ENCODE peak calls at places on chromosomes 12 and 14, in seven cellular contexts. One of them, this sample, is unnamed. For H3K36me3, the result is how much of the 10 kb centered on the place peaks cover.

GRCh38 chr14:61298834-61299233 is 17.7 kb upstream of the TMEM30B start:
- DNase-seq in tibial artery: no peak
- DNase-seq in endothelial cell of umbilical vein: no peak
- DNase-seq in upper lobe of right lung: no peak
- DNase-seq in left ventricle myocardium inferior: no peak
- DNase-seq in GM23338: no peak
- DNase-seq in transverse colon: no peak
- DNase-seq in this sample: no peak

GRCh38 chr12:93011100-93011499 is 82.0 kb upstream of the EEA1 start:
- DNase-seq in tibial artery: no peak
- DNase-seq in endothelial cell of umbilical vein: no peak
- DNase-seq in upper lobe of right lung: no peak
- DNase-seq in left ventricle myocardium inferior: no peak
- DNase-seq in GM23338: no peak
- DNase-seq in transverse colon: no peak
- DNase-seq in this sample: no peak

GRCh38 chr12:124626841-124627502 is 59.6 kb upstream of the NCOR2 start:
- DNase-seq in tibial artery: peak
- DNase-seq in endothelial cell of umbilical vein: peak
- DNase-seq in upper lobe of right lung: no peak
- DNase-seq in left ventricle myocardium inferior: peak
- DNase-seq in GM23338: no peak
- DNase-seq in transverse colon: no peak
- DNase-seq in this sample: peak

GRCh38 chr14:72582582-72582981 is 311.3 kb downstream of the DPF3 start:
- DNase-seq in tibial artery: no peak
- DNase-seq in endothelial cell of umbilical vein: no peak
- DNase-seq in upper lobe of right lung: no peak
- DNase-seq in left ventricle myocardium inferior: no peak
- DNase-seq in GM23338: no peak
- DNase-seq in transverse colon: no peak
- DNase-seq in this sample: no peak

GRCh38 chr12:124835652-124836410 is 27.8 kb downstream of the SCARB1 start:
- DNase-seq in tibial artery: no peak
- DNase-seq in endothelial cell of umbilical vein: no peak
- DNase-seq in upper lobe of right lung: no peak
- DNase-seq in left ventricle myocardium inferior: no peak
- DNase-seq in GM23338: no peak
- DNase-seq in transverse colon: peak
- DNase-seq in this sample: no peak

GRCh38 chr14:64871344-64871743 is 8.4 kb downstream of the SPTB start:
- DNase-seq in tibial artery: no peak
- DNase-seq in endothelial cell of umbilical vein: no peak
- DNase-seq in upper lobe of right lung: no peak
- DNase-seq in left ventricle myocardium inferior: no peak
- DNase-seq in GM23338: no peak
- DNase-seq in transverse colon: no peak
- DNase-seq in this sample: no peak

GRCh38 chr14:68232643-68233055 is 413.1 kb downstream of the RAD51B start:
- DNase-seq in tibial artery: peak
- DNase-seq in endothelial cell of umbilical vein: peak
- DNase-seq in upper lobe of right lung: no peak
- DNase-seq in left ventricle myocardium inferior: no peak
- DNase-seq in GM23338: no peak
- DNase-seq in transverse colon: peak
- DNase-seq in this sample: peak

GRCh38 chr14:31961881-31962280 is 115.2 kb upstream of the ARHGAP5 start:
- DNase-seq in tibial artery: no peak
- DNase-seq in endothelial cell of umbilical vein: no peak
- DNase-seq in upper lobe of right lung: no peak
- DNase-seq in left ventricle myocardium inferior: no peak
- DNase-seq in GM23338: no peak
- DNase-seq in transverse colon: no peak
- DNase-seq in this sample: no peak

GRCh38 chr12:903055-903454 is 46.4 kb downstream of the RAD52 start:
- DNase-seq in tibial artery: no peak
- DNase-seq in endothelial cell of umbilical vein: no peak
- DNase-seq in upper lobe of right lung: no peak
- DNase-seq in left ventricle myocardium inferior: no peak
- DNase-seq in GM23338: no peak
- DNase-seq in transverse colon: no peak
- DNase-seq in this sample: no peak

GRCh38 chr14:68405959-68406358 is 386.9 kb downstream of the ZFP36L1 start:
- DNase-seq in tibial artery: no peak
- DNase-seq in endothelial cell of umbilical vein: no peak
- DNase-seq in upper lobe of right lung: no peak
- DNase-seq in left ventricle myocardium inferior: no peak
- DNase-seq in GM23338: no peak
- DNase-seq in transverse colon: no peak
- DNase-seq in this sample: no peak

GRCh38 chr14:92481811-92482559 is 31.6 kb upstream of the RIN3 start:
- DNase-seq in tibial artery: no peak
- DNase-seq in endothelial cell of umbilical vein: no peak
- DNase-seq in upper lobe of right lung: no peak
- DNase-seq in left ventricle myocardium inferior: no peak
- DNase-seq in GM23338: no peak
- DNase-seq in transverse colon: peak
- DNase-seq in this sample: peak

GRCh38 chr12:50103767-50104321 is at the start of gene GPD1:
- DNase-seq in tibial artery: peak
- DNase-seq in endothelial cell of umbilical vein: no peak
- DNase-seq in upper lobe of right lung: peak
- DNase-seq in left ventricle myocardium inferior: peak
- DNase-seq in GM23338: peak
- DNase-seq in transverse colon: peak
- DNase-seq in this sample: no peak

GRCh38 chr14:61254803-61255526 is 26.2 kb downstream of the TMEM30B start:
- DNase-seq in tibial artery: no peak
- DNase-seq in endothelial cell of umbilical vein: no peak
- DNase-seq in upper lobe of right lung: no peak
- DNase-seq in left ventricle myocardium inferior: no peak
- DNase-seq in GM23338: peak
- DNase-seq in transverse colon: no peak
- DNase-seq in this sample: no peak

GRCh38 chr14:66601932-66602578 is 94.1 kb downstream of the GPHN start:
- DNase-seq in tibial artery: no peak
- DNase-seq in endothelial cell of umbilical vein: no peak
- DNase-seq in upper lobe of right lung: no peak
- DNase-seq in left ventricle myocardium inferior: no peak
- DNase-seq in GM23338: no peak
- DNase-seq in transverse colon: no peak
- DNase-seq in this sample: no peak

GRCh38 chr12:118694128-118694775 is 287.1 kb upstream of the SRRM4 start:
- DNase-seq in tibial artery: no peak
- DNase-seq in endothelial cell of umbilical vein: no peak
- DNase-seq in upper lobe of right lung: no peak
- DNase-seq in left ventricle myocardium inferior: peak
- DNase-seq in GM23338: no peak
- DNase-seq in transverse colon: peak
- DNase-seq in this sample: no peak

GRCh38 chr14:40463886-40464285 is 1031.7 kb upstream of the FBXO33 start:
- DNase-seq in tibial artery: no peak
- DNase-seq in endothelial cell of umbilical vein: no peak
- DNase-seq in upper lobe of right lung: no peak
- DNase-seq in left ventricle myocardium inferior: no peak
- DNase-seq in GM23338: no peak
- DNase-seq in transverse colon: no peak
- DNase-seq in this sample: no peak

GRCh38 chr14:101223561-101224162 is 320.1 kb upstream of the RTL1 start:
- DNase-seq in tibial artery: no peak
- DNase-seq in endothelial cell of umbilical vein: no peak
- DNase-seq in upper lobe of right lung: no peak
- DNase-seq in left ventricle myocardium inferior: no peak
- DNase-seq in GM23338: no peak
- DNase-seq in transverse colon: no peak
- DNase-seq in this sample: peak

GRCh38 chr12:102659200-102659911 is 179.0 kb upstream of the IGF1 start:
- DNase-seq in tibial artery: no peak
- DNase-seq in endothelial cell of umbilical vein: no peak
- DNase-seq in upper lobe of right lung: no peak
- DNase-seq in left ventricle myocardium inferior: no peak
- DNase-seq in GM23338: peak
- DNase-seq in transverse colon: no peak
- DNase-seq in this sample: no peak
- TF ChIP-seq CTCF in tibial artery: no peak
- TF ChIP-seq CTCF in endothelial cell of umbilical vein: no peak
- TF ChIP-seq CTCF in upper lobe of right lung: no peak
- TF ChIP-seq CTCF in left ventricle myocardium inferior: no peak
- TF ChIP-seq CTCF in GM23338: peak
- TF ChIP-seq CTCF in transverse colon: no peak
- TF ChIP-seq CTCF in this sample: no peak

GRCh38 chr12:6562881-6563280 is 5.2 kb downstream of the NOP2 start:
- DNase-seq in tibial artery: no peak
- DNase-seq in endothelial cell of umbilical vein: no peak
- DNase-seq in upper lobe of right lung: no peak
- DNase-seq in left ventricle myocardium inferior: no peak
- DNase-seq in GM23338: no peak
- DNase-seq in transverse colon: no peak
- DNase-seq in this sample: no peak
- H3K36me3 ChIP-seq in tibial artery: under half
- H3K36me3 ChIP-seq in endothelial cell of umbilical vein: under half
- H3K36me3 ChIP-seq in upper lobe of right lung: half or more
- H3K36me3 ChIP-seq in left ventricle myocardium inferior: half or more
- H3K36me3 ChIP-seq in GM23338: half or more
- H3K36me3 ChIP-seq in transverse colon: under half
- H3K36me3 ChIP-seq in this sample: half or more

DNA sequence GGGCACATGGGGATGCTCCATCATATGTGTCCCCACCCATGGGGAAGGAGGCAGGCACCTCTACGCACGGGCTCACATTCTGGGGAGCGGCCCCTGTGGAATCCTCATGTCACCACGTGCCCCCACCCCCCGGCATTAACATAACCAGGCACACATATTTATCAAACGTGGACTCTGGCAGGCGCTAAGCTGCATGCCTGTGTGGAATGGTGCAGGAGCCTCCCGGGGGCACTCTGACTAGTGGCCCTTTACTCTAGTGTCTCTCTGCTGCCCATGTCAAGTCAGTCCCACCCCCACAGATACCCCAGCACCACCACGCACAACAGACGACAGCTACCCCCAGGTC is 66.1 kb downstream of the CCDC88C start:
- DNase-seq in tibial artery: no peak
- DNase-seq in endothelial cell of umbilical vein: no peak
- DNase-seq in upper lobe of right lung: no peak
- DNase-seq in left ventricle myocardium inferior: no peak
- DNase-seq in GM23338: no peak
- DNase-seq in transverse colon: no peak
- DNase-seq in this sample: no peak
- TF ChIP-seq CTCF in tibial artery: no peak
- TF ChIP-seq CTCF in endothelial cell of umbilical vein: no peak
- TF ChIP-seq CTCF in upper lobe of right lung: no peak
- TF ChIP-seq CTCF in left ventricle myocardium inferior: no peak
- TF ChIP-seq CTCF in GM23338: no peak
- TF ChIP-seq CTCF in transverse colon: no peak
- TF ChIP-seq CTCF in this sample: no peak

GRCh38 chr12:107749094-107749493 is 11.8 kb downstream of the PRDM4 start:
- DNase-seq in tibial artery: no peak
- DNase-seq in endothelial cell of umbilical vein: peak
- DNase-seq in upper lobe of right lung: no peak
- DNase-seq in left ventricle myocardium inferior: no peak
- DNase-seq in GM23338: no peak
- DNase-seq in transverse colon: no peak
- DNase-seq in this sample: no peak
- H3K36me3 ChIP-seq in tibial artery: half or more
- H3K36me3 ChIP-seq in endothelial cell of umbilical vein: under half
- H3K36me3 ChIP-seq in upper lobe of right lung: half or more
- H3K36me3 ChIP-seq in left ventricle myocardium inferior: half or more
- H3K36me3 ChIP-seq in GM23338: under half
- H3K36me3 ChIP-seq in transverse colon: under half
- H3K36me3 ChIP-seq in this sample: half or more

GRCh38 chr12:114355389-114356088 is 50.4 kb downstream of the TBX5 start:
- DNase-seq in tibial artery: no peak
- DNase-seq in endothelial cell of umbilical vein: no peak
- DNase-seq in upper lobe of right lung: no peak
- DNase-seq in left ventricle myocardium inferior: peak
- DNase-seq in GM23338: peak
- DNase-seq in transverse colon: no peak
- DNase-seq in this sample: no peak
- TF ChIP-seq CTCF in tibial artery: no peak
- TF ChIP-seq CTCF in endothelial cell of umbilical vein: no peak
- TF ChIP-seq CTCF in upper lobe of right lung: peak
- TF ChIP-seq CTCF in left ventricle myocardium inferior: peak
- TF ChIP-seq CTCF in GM23338: peak
- TF ChIP-seq CTCF in transverse colon: no peak
- TF ChIP-seq CTCF in this sample: peak

DNA sequence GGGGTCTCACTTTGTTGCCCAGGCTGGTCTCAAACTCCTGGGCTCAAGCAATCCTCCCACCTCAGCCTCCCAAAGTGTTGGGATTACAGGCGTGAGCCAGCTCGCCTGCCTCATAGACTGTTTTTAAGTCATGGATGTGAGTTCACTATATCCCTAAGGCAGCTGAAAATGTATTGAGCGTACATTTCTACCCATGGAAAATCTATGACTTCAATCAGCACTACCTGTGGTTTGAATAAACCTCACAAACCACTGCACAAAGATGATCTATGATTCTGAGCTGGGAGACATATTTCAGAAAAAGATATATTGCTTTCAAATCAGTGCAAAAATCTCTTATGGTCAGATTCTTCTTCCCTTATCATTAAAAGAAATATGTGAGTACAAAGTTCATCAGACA is 22.5 kb downstream of the GCN1 start:
- DNase-seq in tibial artery: no peak
- DNase-seq in endothelial cell of umbilical vein: no peak
- DNase-seq in upper lobe of right lung: no peak
- DNase-seq in left ventricle myocardium inferior: no peak
- DNase-seq in GM23338: no peak
- DNase-seq in transverse colon: no peak
- DNase-seq in this sample: no peak
- H3K36me3 ChIP-seq in tibial artery: half or more
- H3K36me3 ChIP-seq in endothelial cell of umbilical vein: under half
- H3K36me3 ChIP-seq in upper lobe of right lung: half or more
- H3K36me3 ChIP-seq in left ventricle myocardium inferior: half or more
- H3K36me3 ChIP-seq in GM23338: half or more
- H3K36me3 ChIP-seq in transverse colon: under half
- H3K36me3 ChIP-seq in this sample: half or more